ENCODE peak calls at places on chromosome 6, in seven cellular contexts. H, F, O, V, X, G and L are unnamed samples.

GRCh38 chr6:105318660-105319059 is 84.2 kb downstream of the PREP start:
- DNase-seq in G (peak; percentile 23), H (no peak), F (no peak), V (no peak), X (no peak), O (no peak), L (no peak)

GRCh38 chr6:138278326-138278725 is 60.0 kb upstream of the PBOV1 start:
- DNase-seq in X (no peak), V (peak; percentile 50), O (no peak), F (no peak), G (no peak), H (peak; percentile 30), L (no peak)

GRCh38 chr6:15048367-15048766 is 197.5 kb upstream of the JARID2 start:
- DNase-seq in X (no peak), O (no peak), G (no peak), F (no peak), V (no peak), H (no peak), L (no peak)

GRCh38 chr6:162217811-162218450 is 509.6 kb downstream of the PRKN start:
- DNase-seq in X (no peak), V (no peak), F (no peak), O (no peak), G (no peak), H (no peak), L (no peak)

GRCh38 chr6:107493158-107494057 is 3.5 kb downstream of the SOBP start:
- DNase-seq in X (no peak), H (peak; percentile 38), G (no peak), F (no peak), O (no peak), V (peak; percentile 31), L (no peak)

GRCh38 chr6:82088978-82089855 is 158.3 kb downstream of the IBTK start:
- DNase-seq in G (no peak), O (no peak), X (no peak), H (no peak), V (no peak), F (no peak), L (no peak)

GRCh38 chr6:41200296-41200900 is 551 bp downstream of the TREML2 start:
- DNase-seq in H (peak; percentile 47), F (no peak), X (no peak), O (peak; percentile 74), G (no peak), V (no peak), L (peak; percentile 73)

GRCh38 chr6:37366910-37367309 is 13.1 kb downstream of the RNF8 start:
- DNase-seq in X (no peak), G (no peak), H (no peak), F (no peak), O (no peak), V (no peak), L (no peak)

DNA sequence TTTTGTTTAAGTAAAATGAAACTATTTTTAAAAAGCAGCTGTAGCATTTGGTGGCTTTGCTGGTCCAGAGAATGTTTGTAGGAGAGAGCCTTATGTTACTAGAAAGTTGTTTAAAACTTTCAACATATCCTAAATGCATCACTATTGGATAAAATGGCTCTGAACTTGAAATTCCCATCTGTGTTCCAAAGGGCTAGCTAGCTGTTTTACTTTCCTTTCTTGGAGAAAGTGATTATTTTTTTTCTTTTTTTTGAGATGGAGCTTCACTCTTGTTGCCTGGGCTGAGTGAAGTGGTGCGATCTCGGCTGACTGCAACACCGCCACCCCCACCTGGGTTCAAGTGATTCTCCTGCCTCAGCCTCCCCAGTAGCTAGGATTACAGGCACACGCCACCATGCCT is 2.5 kb downstream of the SYNJ2 start:
- DNase-seq in O (no peak), X (no peak), H (no peak), G (no peak), V (no peak), F (no peak), L (no peak)
- H3K4me1 ChIP-seq in O (peaks cover 54% of the 10 kb centered on the region), X (peaks cover 53% of the 10 kb centered on the region), H (peaks cover 21% of the 10 kb centered on the region), G (peaks cover 62% of the 10 kb centered on the region), V (peaks cover 35% of the 10 kb centered on the region), F (peaks cover 37% of the 10 kb centered on the region), L (peaks cover 48% of the 10 kb centered on the region)

GRCh38 chr6:154994881-154995240 is 254 bp upstream of the TIAM2 start:
- DNase-seq in V (no peak), G (no peak), X (peak; percentile 28), O (no peak), F (no peak), H (no peak), L (no peak)
- H3K4me3 ChIP-seq in V (peak overlapping the region; percentile 98), G (no peak overlapping the region), X (peak overlapping the region; percentile 86), O (no peak overlapping the region), F (peak overlapping the region; percentile 86), H (peak overlapping the region; percentile 59), L (no peak overlapping the region)

DNA sequence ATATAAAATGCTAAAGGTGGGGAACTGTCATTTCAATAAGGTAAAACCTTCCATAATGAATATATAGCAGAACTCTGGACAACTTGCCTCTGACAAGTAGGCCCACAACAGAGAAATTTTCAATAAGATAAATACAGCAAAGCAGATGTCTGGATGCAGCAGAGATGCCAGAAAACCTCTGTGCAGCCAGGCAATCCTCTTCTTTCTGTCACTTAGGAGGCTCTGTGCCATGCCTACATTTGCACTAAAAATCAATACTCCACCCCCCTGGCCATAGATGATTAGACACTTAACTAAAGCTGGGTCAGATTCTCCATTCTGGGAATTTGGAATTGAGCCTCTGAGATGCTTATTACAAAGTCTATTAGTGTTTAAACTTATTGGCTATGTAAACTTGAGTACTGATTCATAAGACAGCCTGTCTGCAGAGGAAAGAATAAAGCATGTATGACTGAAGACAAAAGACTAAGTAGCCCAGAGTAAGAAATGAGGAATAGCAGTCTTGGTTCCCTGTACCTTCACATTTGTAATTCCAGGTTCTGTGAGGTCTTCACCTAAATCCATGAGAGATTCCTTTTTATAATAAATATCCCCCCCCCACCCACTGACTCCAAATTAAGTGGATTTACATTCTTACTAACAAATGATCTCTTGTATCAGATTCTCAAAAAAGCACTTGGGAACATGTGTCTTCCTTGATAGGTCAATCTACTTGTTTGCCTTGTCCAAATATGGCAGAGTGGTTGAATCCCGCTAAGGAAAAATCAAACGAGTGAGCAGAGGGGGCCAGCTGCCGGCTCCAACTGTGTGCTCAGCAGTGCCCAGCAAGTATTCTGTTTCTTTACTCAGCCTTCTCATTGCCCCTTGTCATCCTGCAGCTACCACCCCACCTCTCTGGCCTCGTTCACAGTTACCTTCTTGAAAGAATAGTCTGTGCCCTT is 20.4 kb downstream of the MAN1A1 start:
- DNase-seq in O (no peak), G (no peak), X (no peak), H (no peak), V (no peak), F (no peak), L (no peak)
- H3K4me1 ChIP-seq in O (peaks cover 5% of the 10 kb centered on the region), G (peaks cover 4% of the 10 kb centered on the region), X (no peaks in the 10 kb centered on the region), H (peaks cover 12% of the 10 kb centered on the region), V (peaks cover 7% of the 10 kb centered on the region), F (no peaks in the 10 kb centered on the region), L (peaks cover 14% of the 10 kb centered on the region)

DNA sequence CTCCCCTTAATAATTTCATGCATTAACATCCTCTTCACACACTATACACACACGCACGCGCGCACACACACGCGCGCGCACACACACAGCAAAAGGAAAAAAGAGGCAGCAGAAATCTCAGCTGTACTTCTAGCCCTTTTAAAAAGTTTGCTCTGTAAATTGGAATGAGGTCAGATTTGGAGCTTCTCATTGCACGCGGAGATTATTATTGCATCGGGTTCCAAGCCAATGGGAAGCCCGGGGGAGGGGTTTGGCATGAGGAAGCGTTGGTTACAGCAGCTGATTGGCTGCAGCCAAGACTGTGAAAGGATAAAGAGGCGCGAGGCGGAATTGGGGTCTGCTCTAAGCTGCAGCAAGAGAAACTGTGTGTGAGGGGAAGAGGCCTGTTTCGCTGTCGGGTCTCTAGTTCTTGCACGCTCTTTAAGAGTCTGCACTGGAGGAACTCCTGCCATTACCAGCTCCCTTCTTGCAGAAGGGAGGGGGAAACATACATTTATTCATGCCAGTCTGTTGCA is at the start of gene SOX4:
- DNase-seq in V (peak; percentile 98), G (peak; percentile 93), F (peak; percentile 98), O (peak; percentile 53), X (peak; percentile 96), H (peak; percentile 95), L (peak; percentile 73)
- H3K4me3 ChIP-seq in V (peak within 1 kb of the TSS; percentile 59), G (peak within 1 kb of the TSS; percentile 69), F (peak within 1 kb of the TSS; percentile 94), O (peak within 1 kb of the TSS; percentile 51), X (peak within 1 kb of the TSS; percentile 75), H (peak within 1 kb of the TSS; percentile 71), L (peak within 1 kb of the TSS; percentile 44)

GRCh38 chr6:34357937-34358336 is 34.5 kb downstream of the NUDT3 start:
- DNase-seq in V (no peak), X (no peak), O (no peak), F (peak; percentile 54), G (no peak), H (no peak), L (no peak)

GRCh38 chr6:34359438-34360158 is 32.9 kb downstream of the NUDT3 start:
- DNase-seq in G (no peak), O (no peak), V (no peak), H (no peak), X (no peak), F (no peak), L (no peak)

GRCh38 chr6:34360556-34360955 is 31.9 kb downstream of the NUDT3 start:
- DNase-seq in H (no peak), F (peak; percentile 66), O (no peak), X (no peak), G (no peak), V (no peak), L (no peak)

GRCh38 chr6:34355889-34356288 is 36.6 kb downstream of the NUDT3 start:
- DNase-seq in H (no peak), V (no peak), O (no peak), X (no peak), F (no peak), G (no peak), L (no peak)

GRCh38 chr6:34358389-34358906 is 34.0 kb downstream of the NUDT3 start:
- DNase-seq in V (peak; percentile 46), X (no peak), G (no peak), H (no peak), O (no peak), F (peak; percentile 66), L (no peak)
- H3K4me1 ChIP-seq in V (peaks cover 19% of the 10 kb centered on the region), X (peaks cover 17% of the 10 kb centered on the region), G (peaks cover 15% of the 10 kb centered on the region), H (peaks cover 68% of the 10 kb centered on the region), O (peaks cover 9% of the 10 kb centered on the region), F (peaks cover 38% of the 10 kb centered on the region), L (peaks cover 7% of the 10 kb centered on the region)